ENCODE peak calls at places on chromosomes 16 and 17, in five cellular contexts. O, N, I, T and C are unnamed samples.

GRCh38 chr17:4560837-4561241 is 462 bp upstream of the GGT6 start:
- DNase-seq in O (no peak), N (no peak), I (no peak), T (no peak), C (no peak)

GRCh38 chr17:40456396-40456951 is 13.2 kb downstream of the IGFBP4 start:
- DNase-seq in O (no peak), N (no peak), I (no peak), T (no peak), C (no peak)

GRCh38 chr16:88908307-88908706 is 41.8 kb upstream of the PABPN1L start:
- DNase-seq in O (no peak), N (no peak), I (no peak), T (no peak), C (no peak)

GRCh38 chr16:21301168-21301894 is 23.2 kb upstream of the CRYM start:
- DNase-seq in O (no peak), N (peak), I (peak), T (no peak), C (peak)

GRCh38 chr17:80901319-80901718 is 90.3 kb upstream of the CHMP6 start:
- DNase-seq in O (no peak), N (no peak), I (no peak), T (no peak), C (no peak)

GRCh38 chr16:1261131-1261917 is 5.5 kb downstream of the TPSD1 start:
- DNase-seq in O (no peak), N (peak), I (peak), T (no peak), C (no peak)

GRCh38 chr16:526181-527014 is 1.1 kb upstream of the CAPN15 start:
- DNase-seq in O (no peak), N (peak), I (peak), T (no peak), C (no peak)

GRCh38 chr17:37465058-37465616 is 24.6 kb upstream of the DUSP14 start:
- DNase-seq in O (no peak), N (peak), I (peak), T (no peak), C (no peak)

GRCh38 chr17:64063766-64064224 is 43.4 kb upstream of the ICAM2 start:
- DNase-seq in O (no peak), N (peak), I (peak), T (no peak), C (peak)

GRCh38 chr17:32504166-32504990 is 17.6 kb downstream of the CDK5R1 start:
- DNase-seq in O (no peak), N (peak), I (no peak), T (no peak), C (no peak)

GRCh38 chr16:88681084-88681680 is 5.1 kb downstream of the SNAI3 start:
- DNase-seq in O (no peak), N (no peak), I (peak), T (no peak), C (no peak)

GRCh38 chr17:83196973-83197880 is 117.8 kb downstream of the METRNL start:
- DNase-seq in O (no peak), N (no peak), I (no peak), T (no peak), C (no peak)

GRCh38 chr16:30368122-30368791 is 2.0 kb downstream of the TBC1D10B start:
- DNase-seq in O (no peak), N (peak), I (peak), T (no peak), C (no peak)

GRCh38 chr16:83517398-83517797 is 290.4 kb upstream of the HSBP1 start:
- DNase-seq in O (no peak), N (no peak), I (no peak), T (no peak), C (no peak)

GRCh38 chr16:89023151-89023551 is 46.1 kb upstream of the CBFA2T3 start:
- DNase-seq in O (no peak), N (no peak), I (no peak), T (no peak), C (no peak)

GRCh38 chr16:3045758-3046505 is 429 bp upstream of the MMP25 start:
- DNase-seq in O (no peak), N (no peak), I (no peak), T (no peak), C (no peak)

GRCh38 chr17:60193482-60193881 is 43.7 kb downstream of the CA4 start:
- DNase-seq in O (no peak), N (no peak), I (no peak), T (no peak), C (no peak)

GRCh38 chr16:78505544-78506371 is 406.3 kb downstream of the WWOX start:
- DNase-seq in O (no peak), N (peak), I (no peak), T (no peak), C (no peak)

GRCh38 chr17:75827291-75828050 is 16.7 kb downstream of the UNC13D start:
- DNase-seq in O (no peak), N (no peak), I (peak), T (no peak), C (peak)